ENCODE peak calls at places on chromosomes 13 and 19, in ten cellular contexts. One of them, this sample, is unnamed.

GRCh38 chr13:33022986-33023385 is 6.8 kb downstream of the KL start:
- DNase-seq in GM12865: no peak
- DNase-seq in cardiac fibroblast: no peak
- DNase-seq in brain microvascular endothelial cell: no peak
- DNase-seq in CD8-positive, alpha-beta T cell: no peak
- DNase-seq in pancreas: no peak
- DNase-seq in ascending aorta: no peak
- DNase-seq in GM06990: no peak
- DNase-seq in upper lobe of left lung: no peak
- DNase-seq in astrocyte: no peak
- DNase-seq in this sample: no peak

GRCh38 chr13:32804673-32805260 is 211.5 kb upstream of the KL start:
- DNase-seq in pancreas: no peak
- DNase-seq in cardiac fibroblast: peak; percentile 38
- DNase-seq in brain microvascular endothelial cell: no peak
- DNase-seq in GM12865: no peak
- DNase-seq in ascending aorta: no peak
- DNase-seq in CD8-positive, alpha-beta T cell: no peak
- DNase-seq in upper lobe of left lung: no peak
- DNase-seq in GM06990: no peak
- DNase-seq in astrocyte: peak; percentile 34
- DNase-seq in this sample: no peak

GRCh38 chr19:6058411-6059201 is 51.7 kb downstream of the RFX2 start:
- DNase-seq in astrocyte: no peak
- DNase-seq in brain microvascular endothelial cell: no peak
- DNase-seq in GM12865: no peak
- DNase-seq in ascending aorta: peak; percentile 64
- DNase-seq in cardiac fibroblast: no peak
- DNase-seq in pancreas: peak; percentile 8
- DNase-seq in upper lobe of left lung: no peak
- DNase-seq in GM06990: no peak
- DNase-seq in CD8-positive, alpha-beta T cell: peak; percentile 2
- DNase-seq in this sample: no peak

GRCh38 chr19:7292950-7293794 is 1.0 kb downstream of the INSR start:
- DNase-seq in cardiac fibroblast: peak; percentile 3
- DNase-seq in brain microvascular endothelial cell: no peak
- DNase-seq in astrocyte: no peak
- DNase-seq in pancreas: peak; percentile 58
- DNase-seq in ascending aorta: peak; percentile 71
- DNase-seq in CD8-positive, alpha-beta T cell: no peak
- DNase-seq in GM12865: peak; percentile 22
- DNase-seq in upper lobe of left lung: peak; percentile 91
- DNase-seq in GM06990: peak; percentile 44
- DNase-seq in this sample: peak; percentile 45

GRCh38 chr19:7912144-7912696 is 2.4 kb upstream of the TGFBR3L start:
- DNase-seq in ascending aorta: no peak
- DNase-seq in GM12865: no peak
- DNase-seq in astrocyte: no peak
- DNase-seq in GM06990: no peak
- DNase-seq in cardiac fibroblast: no peak
- DNase-seq in brain microvascular endothelial cell: no peak
- DNase-seq in CD8-positive, alpha-beta T cell: no peak
- DNase-seq in upper lobe of left lung: peak; percentile 77
- DNase-seq in pancreas: no peak
- DNase-seq in this sample: no peak

GRCh38 chr13:74090397-74090796 is 43.8 kb downstream of the KLF12 start:
- DNase-seq in ascending aorta: no peak
- DNase-seq in upper lobe of left lung: no peak
- DNase-seq in brain microvascular endothelial cell: no peak
- DNase-seq in pancreas: no peak
- DNase-seq in astrocyte: peak; percentile 48
- DNase-seq in CD8-positive, alpha-beta T cell: no peak
- DNase-seq in cardiac fibroblast: no peak
- DNase-seq in GM06990: no peak
- DNase-seq in GM12865: no peak
- DNase-seq in this sample: no peak

GRCh38 chr19:39968789-39969188 is 2.2 kb upstream of the PSMC4 start:
- DNase-seq in CD8-positive, alpha-beta T cell: peak; percentile 47
- DNase-seq in ascending aorta: peak; percentile 50
- DNase-seq in upper lobe of left lung: peak; percentile 45
- DNase-seq in cardiac fibroblast: no peak
- DNase-seq in astrocyte: no peak
- DNase-seq in GM12865: no peak
- DNase-seq in GM06990: no peak
- DNase-seq in pancreas: no peak
- DNase-seq in brain microvascular endothelial cell: no peak
- DNase-seq in this sample: no peak

GRCh38 chr13:112876305-112877000 is 92.6 kb upstream of the MCF2L start:
- DNase-seq in ascending aorta: no peak
- DNase-seq in brain microvascular endothelial cell: no peak
- DNase-seq in upper lobe of left lung: no peak
- DNase-seq in pancreas: no peak
- DNase-seq in astrocyte: no peak
- DNase-seq in cardiac fibroblast: no peak
- DNase-seq in GM06990: no peak
- DNase-seq in CD8-positive, alpha-beta T cell: no peak
- DNase-seq in GM12865: no peak
- DNase-seq in this sample: no peak

GRCh38 chr19:8240274-8241229 is 31.4 kb downstream of the CERS4 start:
- DNase-seq in pancreas: peak; percentile 98
- DNase-seq in GM12865: peak; percentile 78
- DNase-seq in cardiac fibroblast: peak; percentile 89
- DNase-seq in astrocyte: peak; percentile 94
- DNase-seq in upper lobe of left lung: peak; percentile 93
- DNase-seq in GM06990: peak; percentile 83
- DNase-seq in ascending aorta: peak; percentile 87
- DNase-seq in brain microvascular endothelial cell: peak; percentile 91
- DNase-seq in CD8-positive, alpha-beta T cell: peak; percentile 72
- DNase-seq in this sample: peak; percentile 88

DNA sequence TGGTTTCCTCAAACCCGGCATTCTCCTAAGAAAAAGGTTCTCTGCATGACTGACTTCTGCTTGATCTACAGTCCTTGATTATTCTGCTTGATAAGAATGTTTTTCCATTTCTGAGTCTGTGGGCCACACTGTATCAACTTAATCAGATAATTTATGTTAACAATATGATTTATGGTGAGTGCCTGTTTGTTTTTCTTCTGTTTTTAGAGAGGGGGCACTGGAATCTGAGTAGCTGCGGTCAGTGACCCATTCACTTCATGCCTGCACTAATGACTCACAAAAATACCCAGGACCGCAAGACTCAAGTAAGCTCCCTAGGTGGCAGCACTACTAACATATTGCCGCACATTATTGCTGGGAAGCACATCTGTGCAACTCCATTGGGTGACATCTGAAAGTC is 542.3 kb upstream of the ATXN8OS start:
- DNase-seq in brain microvascular endothelial cell: peak; percentile 14
- DNase-seq in GM12865: peak; percentile 55
- DNase-seq in cardiac fibroblast: peak; percentile 9
- DNase-seq in upper lobe of left lung: no peak
- DNase-seq in pancreas: no peak
- DNase-seq in ascending aorta: no peak
- DNase-seq in GM06990: no peak
- DNase-seq in astrocyte: peak; percentile 67
- DNase-seq in CD8-positive, alpha-beta T cell: no peak
- DNase-seq in this sample: peak; percentile 10
- TF ChIP-seq CTCF in brain microvascular endothelial cell: peak; percentile 49
- TF ChIP-seq CTCF in GM12865: peak; percentile 38
- TF ChIP-seq CTCF in cardiac fibroblast: no peak
- TF ChIP-seq CTCF in upper lobe of left lung: no peak
- TF ChIP-seq CTCF in pancreas: no peak
- TF ChIP-seq CTCF in ascending aorta: no peak
- TF ChIP-seq CTCF in GM06990: peak; percentile 46
- TF ChIP-seq CTCF in astrocyte: peak; percentile 45
- TF ChIP-seq CTCF in CD8-positive, alpha-beta T cell: no peak
- TF ChIP-seq CTCF in this sample: peak; percentile 20

GRCh38 chr13:110715395-110716234 is 2.1 kb downstream of the ING1 start:
- DNase-seq in CD8-positive, alpha-beta T cell: peak; percentile 96
- DNase-seq in brain microvascular endothelial cell: peak; percentile 100
- DNase-seq in GM12865: peak; percentile 99
- DNase-seq in cardiac fibroblast: peak; percentile 100
- DNase-seq in astrocyte: peak; percentile 99
- DNase-seq in upper lobe of left lung: peak; percentile 97
- DNase-seq in GM06990: peak; percentile 98
- DNase-seq in pancreas: peak; percentile 99
- DNase-seq in ascending aorta: peak; percentile 99
- DNase-seq in this sample: peak; percentile 98
- TF ChIP-seq CTCF in CD8-positive, alpha-beta T cell: no peak
- TF ChIP-seq CTCF in brain microvascular endothelial cell: peak; percentile 4
- TF ChIP-seq CTCF in GM12865: peak; percentile 14
- TF ChIP-seq CTCF in cardiac fibroblast: no peak
- TF ChIP-seq CTCF in astrocyte: no peak
- TF ChIP-seq CTCF in upper lobe of left lung: no peak
- TF ChIP-seq CTCF in GM06990: peak; percentile 42
- TF ChIP-seq CTCF in pancreas: no peak
- TF ChIP-seq CTCF in ascending aorta: peak; percentile 33
- TF ChIP-seq CTCF in this sample: no peak

DNA sequence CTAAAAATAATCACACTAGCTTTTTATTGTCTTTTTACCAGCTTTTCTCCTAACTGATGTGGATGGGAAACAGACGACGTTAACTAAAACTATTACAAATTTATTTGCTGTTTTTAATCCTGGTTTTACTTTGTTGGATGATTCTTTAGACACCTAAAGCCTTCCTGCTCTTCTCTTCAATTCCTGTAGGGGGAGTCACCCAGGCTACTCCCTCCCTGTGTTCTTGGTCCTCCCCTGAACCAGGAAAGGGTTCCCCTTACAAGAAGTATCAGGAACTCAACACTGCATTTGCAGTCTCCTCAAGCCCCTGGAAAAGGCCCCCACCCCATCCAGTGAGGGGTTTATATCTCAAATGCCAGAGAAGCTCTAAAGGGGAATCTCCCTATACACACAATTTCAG is 206.1 kb downstream of the SUCLA2 start:
- DNase-seq in cardiac fibroblast: peak; percentile 20
- DNase-seq in upper lobe of left lung: no peak
- DNase-seq in CD8-positive, alpha-beta T cell: no peak
- DNase-seq in astrocyte: no peak
- DNase-seq in pancreas: no peak
- DNase-seq in GM06990: no peak
- DNase-seq in ascending aorta: no peak
- DNase-seq in brain microvascular endothelial cell: peak; percentile 15
- DNase-seq in GM12865: peak; percentile 2
- DNase-seq in this sample: no peak
- TF ChIP-seq CTCF in cardiac fibroblast: peak; percentile 73
- TF ChIP-seq CTCF in upper lobe of left lung: no peak
- TF ChIP-seq CTCF in CD8-positive, alpha-beta T cell: peak; percentile 21
- TF ChIP-seq CTCF in astrocyte: peak; percentile 35
- TF ChIP-seq CTCF in pancreas: peak; percentile 13
- TF ChIP-seq CTCF in GM06990: peak; percentile 63
- TF ChIP-seq CTCF in ascending aorta: no peak
- TF ChIP-seq CTCF in brain microvascular endothelial cell: peak; percentile 77
- TF ChIP-seq CTCF in GM12865: peak; percentile 49
- TF ChIP-seq CTCF in this sample: no peak

DNA sequence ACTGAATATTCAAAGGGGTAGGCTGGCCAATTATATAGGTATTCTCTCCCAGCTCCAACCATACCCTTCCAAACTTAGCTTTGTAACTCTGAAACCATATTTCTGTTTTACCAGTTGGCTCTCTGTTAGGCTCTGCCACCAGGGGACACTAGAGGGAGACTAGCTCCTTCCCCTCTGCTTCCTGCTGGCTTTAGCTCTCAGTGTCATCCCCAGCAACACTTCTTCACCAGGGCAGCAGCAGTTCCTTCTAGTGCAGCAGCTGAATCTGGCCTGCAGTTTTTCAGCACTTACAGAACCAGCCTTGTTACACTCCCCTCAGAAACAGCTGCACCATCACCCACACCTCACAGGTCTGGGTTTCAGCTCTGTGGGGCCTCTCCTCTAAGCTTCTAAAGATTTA is 51.0 kb upstream of the DOCK9 start:
- DNase-seq in GM12865: peak; percentile 37
- DNase-seq in cardiac fibroblast: no peak
- DNase-seq in upper lobe of left lung: no peak
- DNase-seq in astrocyte: no peak
- DNase-seq in pancreas: no peak
- DNase-seq in GM06990: no peak
- DNase-seq in ascending aorta: no peak
- DNase-seq in CD8-positive, alpha-beta T cell: no peak
- DNase-seq in brain microvascular endothelial cell: no peak
- DNase-seq in this sample: peak; percentile 23
- TF ChIP-seq CTCF in GM12865: peak; percentile 57
- TF ChIP-seq CTCF in cardiac fibroblast: peak; percentile 47
- TF ChIP-seq CTCF in upper lobe of left lung: no peak
- TF ChIP-seq CTCF in astrocyte: peak; percentile 12
- TF ChIP-seq CTCF in pancreas: no peak
- TF ChIP-seq CTCF in GM06990: peak; percentile 58
- TF ChIP-seq CTCF in ascending aorta: no peak
- TF ChIP-seq CTCF in CD8-positive, alpha-beta T cell: peak; percentile 62
- TF ChIP-seq CTCF in brain microvascular endothelial cell: peak; percentile 56
- TF ChIP-seq CTCF in this sample: no peak

GRCh38 chr13:86085890-86086289 is 286.7 kb upstream of the SLITRK6 start:
- DNase-seq in GM06990: no peak
- DNase-seq in pancreas: no peak
- DNase-seq in GM12865: no peak
- DNase-seq in brain microvascular endothelial cell: no peak
- DNase-seq in astrocyte: no peak
- DNase-seq in cardiac fibroblast: no peak
- DNase-seq in ascending aorta: no peak
- DNase-seq in CD8-positive, alpha-beta T cell: no peak
- DNase-seq in upper lobe of left lung: no peak
- DNase-seq in this sample: no peak
- TF ChIP-seq CTCF in GM06990: no peak
- TF ChIP-seq CTCF in pancreas: no peak
- TF ChIP-seq CTCF in GM12865: no peak
- TF ChIP-seq CTCF in brain microvascular endothelial cell: no peak
- TF ChIP-seq CTCF in astrocyte: peak; percentile 9
- TF ChIP-seq CTCF in cardiac fibroblast: no peak
- TF ChIP-seq CTCF in ascending aorta: no peak
- TF ChIP-seq CTCF in CD8-positive, alpha-beta T cell: no peak
- TF ChIP-seq CTCF in upper lobe of left lung: no peak
- TF ChIP-seq CTCF in this sample: no peak

GRCh38 chr19:31361728-31362127 is 12.5 kb upstream of the TSHZ3 start:
- DNase-seq in GM12865: no peak
- DNase-seq in cardiac fibroblast: no peak
- DNase-seq in astrocyte: no peak
- DNase-seq in GM06990: no peak
- DNase-seq in ascending aorta: no peak
- DNase-seq in pancreas: no peak
- DNase-seq in upper lobe of left lung: no peak
- DNase-seq in brain microvascular endothelial cell: no peak
- DNase-seq in CD8-positive, alpha-beta T cell: no peak
- DNase-seq in this sample: no peak

GRCh38 chr19:31364956-31365355 is 15.7 kb upstream of the TSHZ3 start:
- DNase-seq in upper lobe of left lung: no peak
- DNase-seq in ascending aorta: peak; percentile 28
- DNase-seq in pancreas: no peak
- DNase-seq in astrocyte: no peak
- DNase-seq in cardiac fibroblast: no peak
- DNase-seq in CD8-positive, alpha-beta T cell: no peak
- DNase-seq in GM12865: no peak
- DNase-seq in brain microvascular endothelial cell: no peak
- DNase-seq in GM06990: no peak
- DNase-seq in this sample: no peak
- TF ChIP-seq CTCF in upper lobe of left lung: no peak
- TF ChIP-seq CTCF in ascending aorta: no peak
- TF ChIP-seq CTCF in pancreas: no peak
- TF ChIP-seq CTCF in astrocyte: no peak
- TF ChIP-seq CTCF in cardiac fibroblast: no peak
- TF ChIP-seq CTCF in CD8-positive, alpha-beta T cell: no peak
- TF ChIP-seq CTCF in GM12865: no peak
- TF ChIP-seq CTCF in brain microvascular endothelial cell: peak; percentile 9
- TF ChIP-seq CTCF in GM06990: no peak
- TF ChIP-seq CTCF in this sample: no peak

This sample was measured in GM20000.